ENCODE peak calls at places on chromosomes 2 and 18, in nine cellular contexts. E is lung, J is Panc1, Q is PC-3, A is fibroblast of lung, B is A549, Y is right lobe of liver, T is fibroblast of mammary gland, H is foreskin fibroblast. I is an unnamed sample.

GRCh38 chr2:108139521-108139920 is 100.2 kb upstream of the SULT1C3 start:
- DNase-seq in E (no peak), A (peak; percentile 13), Y (no peak), T (peak; percentile 28), Q (peak; percentile 53), J (no peak), B (no peak), H (peak; percentile 1), I (peak; percentile 69)

GRCh38 chr2:24659862-24660261 is 133.3 kb downstream of the PTRHD1 start:
- DNase-seq in T (no peak), B (no peak), E (no peak), Q (no peak), H (no peak), A (no peak), Y (no peak), J (no peak), I (no peak)

GRCh38 chr2:202817771-202818170 is 53.8 kb downstream of the ICA1L start:
- DNase-seq in H (no peak), Y (no peak), E (no peak), Q (peak; percentile 15), A (no peak), J (no peak), T (no peak), B (no peak), I (peak; percentile 21)

GRCh38 chr2:39845460-39846146 is 66.5 kb upstream of the THUMPD2 start:
- DNase-seq in A (peak; percentile 76), J (no peak), B (no peak), H (no peak), E (no peak), Q (peak; percentile 94), T (peak; percentile 7), Y (no peak), I (peak; percentile 99)

GRCh38 chr2:191265311-191266170 is 20.3 kb downstream of the MYO1B start:
- DNase-seq in Y (peak; percentile 78), E (no peak), B (no peak), A (peak; percentile 93), Q (peak; percentile 33), T (peak; percentile 74), H (peak; percentile 80), J (no peak), I (peak; percentile 28)

GRCh38 chr2:190618030-190618429 is 30.9 kb upstream of the NAB1 start:
- DNase-seq in H (no peak), Q (no peak), T (no peak), J (no peak), E (no peak), B (no peak), A (no peak), Y (no peak), I (no peak)

GRCh38 chr2:113172721-113173562 is 829 bp upstream of the PSD4 start:
- DNase-seq in A (no peak), J (no peak), B (no peak), E (no peak), H (no peak), Y (no peak), T (no peak), Q (no peak), I (no peak)

GRCh38 chr2:102049756-102050443 is 58.1 kb downstream of the IL1R2 start:
- DNase-seq in H (peak; percentile 62), J (no peak), Y (peak; percentile 92), E (no peak), A (peak; percentile 16), Q (no peak), B (no peak), T (peak; percentile 80), I (no peak)

GRCh38 chr2:3728104-3729054 is 25.0 kb downstream of the DCDC2C start:
- DNase-seq in B (peak; percentile 65), E (no peak), Y (no peak), T (peak; percentile 58), Q (peak; percentile 72), J (peak; percentile 12), H (peak; percentile 62), A (peak; percentile 19), I (peak; percentile 38)

GRCh38 chr18:35711227-35711626 is 129.7 kb downstream of the GALNT1 start:
- DNase-seq in Q (peak; percentile 3), H (peak; percentile 24), T (no peak), Y (no peak), A (no peak), B (no peak), J (no peak), E (no peak), I (no peak)

GRCh38 chr18:22827741-22828140 is 105.4 kb upstream of the RBBP8 start:
- DNase-seq in A (no peak), E (no peak), J (no peak), T (no peak), B (no peak), H (no peak), Q (no peak), Y (no peak), I (peak; percentile 63)

GRCh38 chr2:231099918-231100317 is 24.9 kb downstream of the HTR2B start:
- DNase-seq in J (no peak), T (no peak), A (no peak), Q (no peak), Y (no peak), H (no peak), B (no peak), E (no peak), I (no peak)

GRCh38 chr2:170307052-170307451 is 129.1 kb downstream of the MYO3B start:
- DNase-seq in A (no peak), E (no peak), Q (peak; percentile 65), Y (no peak), T (no peak), B (no peak), J (no peak), H (no peak), I (no peak)

GRCh38 chr2:224749136-224749535 is 33.0 kb upstream of the CCDC195 start:
- DNase-seq in Q (peak; percentile 23), H (peak; percentile 17), J (no peak), Y (no peak), B (no peak), E (no peak), A (no peak), T (no peak), I (peak; percentile 24)

DNA sequence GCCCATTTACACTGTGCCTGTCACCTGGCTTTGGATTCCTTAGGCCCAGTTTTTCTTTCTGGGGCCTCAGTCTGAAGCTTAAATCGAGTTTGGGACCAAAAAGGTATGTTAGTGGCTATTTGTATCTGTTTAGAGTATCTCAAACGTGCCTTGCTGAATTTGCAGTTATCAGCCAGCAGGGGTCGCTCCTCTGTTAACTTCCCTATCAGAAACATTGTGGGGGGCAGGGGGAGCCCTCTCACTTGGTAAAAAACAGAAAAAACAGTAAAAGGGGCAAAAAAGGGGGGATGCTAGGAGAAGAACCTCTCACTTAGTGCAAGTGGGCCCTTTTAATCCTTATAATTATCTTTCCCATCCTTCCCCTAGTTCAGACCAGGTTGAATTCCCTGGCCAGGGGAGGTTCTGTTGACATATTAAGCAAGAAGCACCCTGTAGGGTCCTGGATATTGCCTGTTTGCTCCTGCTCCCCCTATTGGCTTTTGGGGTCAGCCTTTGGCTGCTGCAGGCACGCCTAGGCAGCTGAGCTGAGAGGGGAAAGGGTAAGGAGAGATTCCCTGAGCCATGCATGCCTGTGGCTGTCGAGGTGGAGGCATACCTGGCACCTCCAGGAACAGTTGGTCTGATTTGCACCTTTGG is 8.8 kb upstream of the IFIH1 start:
- DNase-seq in T (peak; percentile 21), Q (peak; percentile 28), A (no peak), J (no peak), Y (no peak), E (no peak), H (peak; percentile 20), B (no peak), I (no peak)
- TF ChIP-seq CTCF in T (peak; percentile 59), Q (peak; percentile 86), A (peak; percentile 41), J (peak; percentile 76), Y (peak; percentile 30), E (no peak), H (peak; percentile 45), B (peak; percentile 21), I (peak; percentile 41)

GRCh38 chr2:126664234-126664633 is 8.3 kb downstream of the GYPC start:
- DNase-seq in E (no peak), B (no peak), J (no peak), T (no peak), H (no peak), Q (no peak), Y (no peak), A (no peak), I (no peak)
- H3K4me3 ChIP-seq in E (no peak overlapping the region), B (no peak overlapping the region), J (no peak overlapping the region), T (no peak overlapping the region), H (no peak overlapping the region), Q (no peak overlapping the region), Y (no peak overlapping the region), A (no peak overlapping the region), I (no peak overlapping the region)

DNA sequence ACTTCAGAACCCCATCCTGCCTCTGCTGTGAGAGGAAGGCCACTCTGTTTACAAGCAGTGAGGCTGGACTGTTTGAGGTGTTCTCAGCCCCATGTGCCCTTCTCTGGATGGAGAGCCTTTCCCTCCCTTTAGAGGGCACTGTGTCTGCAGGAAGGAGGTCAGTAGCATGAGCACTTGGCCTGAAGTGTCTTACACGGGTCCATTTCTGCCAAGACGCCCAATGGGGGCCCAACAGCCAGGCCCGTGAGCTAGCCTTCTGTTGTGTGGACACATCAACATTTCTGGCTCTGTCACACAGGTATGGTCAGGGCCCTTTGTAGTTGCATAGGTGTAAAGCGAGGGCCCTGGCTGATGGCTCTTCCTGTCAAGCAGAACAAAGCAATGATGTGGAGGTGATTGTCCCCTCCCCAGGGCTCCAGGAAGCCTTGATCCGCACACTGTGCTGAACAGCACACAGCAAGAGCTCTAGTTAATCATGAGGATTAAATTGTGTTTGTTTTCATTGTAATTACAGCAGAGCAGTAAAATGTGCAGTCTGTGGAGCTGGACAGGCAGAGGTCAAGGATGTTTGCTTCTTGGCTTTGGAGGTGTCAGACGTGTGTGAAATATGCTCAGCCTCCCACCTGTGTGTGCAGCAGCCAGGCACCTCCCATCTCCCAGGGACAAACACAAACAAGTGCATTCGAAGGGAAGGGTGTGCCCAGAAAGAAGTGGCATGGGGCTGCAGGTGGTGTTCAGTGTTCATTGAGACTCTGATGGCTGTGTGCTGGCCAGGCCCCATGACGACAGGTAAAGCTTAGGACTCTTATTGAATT is 132.1 kb downstream of the SH3RF3 start:
- DNase-seq in Y (no peak), T (peak; percentile 37), Q (peak; percentile 18), E (no peak), A (no peak), H (no peak), B (no peak), J (no peak), I (peak; percentile 25)
- TF ChIP-seq CTCF in Y (no peak), T (peak; percentile 36), Q (peak; percentile 51), E (no peak), A (no peak), H (peak; percentile 34), B (no peak), J (no peak), I (peak; percentile 23)

GRCh38 chr2:121965666-121966065 is 210.2 kb downstream of the TSN start:
- DNase-seq in Y (no peak), A (no peak), H (no peak), E (no peak), T (no peak), J (no peak), Q (no peak), B (no peak), I (peak; percentile 1)

GRCh38 chr2:121969766-121970639 is 214.6 kb downstream of the TSN start:
- DNase-seq in Y (no peak), B (no peak), A (no peak), E (no peak), T (no peak), Q (no peak), J (no peak), H (no peak), I (no peak)

GRCh38 chr2:121972203-121972602 is 216.8 kb downstream of the TSN start:
- DNase-seq in A (no peak), J (no peak), Q (no peak), B (no peak), H (no peak), E (no peak), Y (no peak), T (no peak), I (no peak)

GRCh38 chr2:121966663-121967062 is 211.2 kb downstream of the TSN start:
- DNase-seq in E (no peak), Q (no peak), B (no peak), J (no peak), H (no peak), A (no peak), T (no peak), Y (no peak), I (no peak)

GRCh38 chr2:121969155-121969554 is 213.7 kb downstream of the TSN start:
- DNase-seq in Q (no peak), J (no peak), A (no peak), H (no peak), T (peak; percentile 37), E (no peak), B (no peak), Y (no peak), I (no peak)
- H3K4me3 ChIP-seq in Q (no peak overlapping the region), J (no peak overlapping the region), A (no peak overlapping the region), H (no peak overlapping the region), T (no peak overlapping the region), E (no peak overlapping the region), B (no peak overlapping the region), Y (no peak overlapping the region), I (no peak overlapping the region)

I was measured in epithelial cell of esophagus.